ENCODE peak calls at places on chromosomes 3 and 15, in six cellular contexts. One of them, this sample, is unnamed.

GRCh38 chr3:7190094-7190493 is 329.2 kb downstream of the GRM7 start:
- DNase-seq in NCI-H1436: no peak
- DNase-seq in effector memory CD4-positive, alpha-beta T cell: no peak
- DNase-seq in ovary: no peak
- DNase-seq in HTR-8/SVneo: no peak
- DNase-seq in lower leg skin: no peak
- DNase-seq in this sample: no peak

GRCh38 chr3:10428393-10429091 is 76.8 kb downstream of the ATP2B2 start:
- DNase-seq in NCI-H1436: no peak
- DNase-seq in effector memory CD4-positive, alpha-beta T cell: no peak
- DNase-seq in ovary: no peak
- DNase-seq in HTR-8/SVneo: no peak
- DNase-seq in lower leg skin: no peak
- DNase-seq in this sample: no peak

GRCh38 chr3:69084326-69084667 is 440 bp upstream of the ARL6IP5 start:
- DNase-seq in NCI-H1436: no peak
- DNase-seq in effector memory CD4-positive, alpha-beta T cell: no peak
- DNase-seq in ovary: no peak
- DNase-seq in HTR-8/SVneo: no peak
- DNase-seq in lower leg skin: no peak
- DNase-seq in this sample: no peak

GRCh38 chr3:48555949-48556795 is 431 bp downstream of the PFKFB4 start:
- DNase-seq in NCI-H1436: no peak
- DNase-seq in effector memory CD4-positive, alpha-beta T cell: no peak
- DNase-seq in ovary: no peak
- DNase-seq in HTR-8/SVneo: no peak
- DNase-seq in lower leg skin: peak
- DNase-seq in this sample: no peak

GRCh38 chr3:9213019-9213646 is 36.3 kb downstream of the SRGAP3 start:
- DNase-seq in NCI-H1436: no peak
- DNase-seq in effector memory CD4-positive, alpha-beta T cell: no peak
- DNase-seq in ovary: no peak
- DNase-seq in HTR-8/SVneo: no peak
- DNase-seq in lower leg skin: no peak
- DNase-seq in this sample: no peak

GRCh38 chr3:108342829-108343478 is 46.6 kb downstream of the HHLA2 start:
- DNase-seq in NCI-H1436: no peak
- DNase-seq in effector memory CD4-positive, alpha-beta T cell: no peak
- DNase-seq in ovary: no peak
- DNase-seq in HTR-8/SVneo: no peak
- DNase-seq in lower leg skin: no peak
- DNase-seq in this sample: no peak

GRCh38 chr15:84572231-84572630 is 28.6 kb upstream of the ZSCAN2 start:
- DNase-seq in NCI-H1436: no peak
- DNase-seq in effector memory CD4-positive, alpha-beta T cell: no peak
- DNase-seq in ovary: no peak
- DNase-seq in HTR-8/SVneo: no peak
- DNase-seq in lower leg skin: no peak
- DNase-seq in this sample: no peak

GRCh38 chr3:37125195-37125594 is 49.2 kb downstream of the LRRFIP2 start:
- DNase-seq in NCI-H1436: no peak
- DNase-seq in effector memory CD4-positive, alpha-beta T cell: no peak
- DNase-seq in ovary: no peak
- DNase-seq in HTR-8/SVneo: no peak
- DNase-seq in lower leg skin: no peak
- DNase-seq in this sample: no peak

GRCh38 chr3:98954242-98954641 is 52.7 kb upstream of the DCBLD2 start:
- DNase-seq in NCI-H1436: no peak
- DNase-seq in effector memory CD4-positive, alpha-beta T cell: no peak
- DNase-seq in ovary: no peak
- DNase-seq in HTR-8/SVneo: no peak
- DNase-seq in lower leg skin: no peak
- DNase-seq in this sample: no peak